ENCODE peak calls at places on chromosomes 2 and 18, in five cellular contexts. One of them, this sample, is unnamed.

GRCh38 chr2:195390686-195391085 is 266.3 kb upstream of the SLC39A10 start:
- DNase-seq in right atrium auricular region: no peak
- DNase-seq in small intestine: no peak
- DNase-seq in astrocyte of the spinal cord: no peak
- DNase-seq in cardiac muscle cell: peak
- DNase-seq in this sample: no peak

GRCh38 chr2:234425923-234426603 is 70.8 kb downstream of the ARL4C start:
- DNase-seq in astrocyte of the spinal cord: no peak
- DNase-seq in right atrium auricular region: no peak
- DNase-seq in small intestine: peak
- DNase-seq in cardiac muscle cell: no peak
- DNase-seq in this sample: no peak

GRCh38 chr2:31764169-31764568 is 183.4 kb upstream of the SRD5A2 start:
- DNase-seq in cardiac muscle cell: no peak
- DNase-seq in right atrium auricular region: no peak
- DNase-seq in astrocyte of the spinal cord: no peak
- DNase-seq in small intestine: no peak
- DNase-seq in this sample: peak

GRCh38 chr2:191804711-191805230 is 42.1 kb downstream of the CAVIN2 start:
- DNase-seq in small intestine: no peak
- DNase-seq in right atrium auricular region: no peak
- DNase-seq in astrocyte of the spinal cord: no peak
- DNase-seq in cardiac muscle cell: no peak
- DNase-seq in this sample: no peak

GRCh38 chr2:106562232-106562631 is 75.1 kb downstream of the CD8B2 start:
- DNase-seq in small intestine: no peak
- DNase-seq in right atrium auricular region: no peak
- DNase-seq in astrocyte of the spinal cord: no peak
- DNase-seq in cardiac muscle cell: no peak
- DNase-seq in this sample: no peak

GRCh38 chr2:74374509-74375205 is 5.5 kb downstream of the DCTN1 start:
- DNase-seq in cardiac muscle cell: peak
- DNase-seq in astrocyte of the spinal cord: peak
- DNase-seq in small intestine: peak
- DNase-seq in right atrium auricular region: peak
- DNase-seq in this sample: peak

GRCh38 chr2:9165625-9166024 is 41.0 kb upstream of the ASAP2 start:
- DNase-seq in right atrium auricular region: peak
- DNase-seq in small intestine: no peak
- DNase-seq in astrocyte of the spinal cord: peak
- DNase-seq in cardiac muscle cell: peak
- DNase-seq in this sample: peak

GRCh38 chr18:51193621-51194287 is 3.7 kb downstream of the MEX3C start:
- DNase-seq in astrocyte of the spinal cord: peak
- DNase-seq in cardiac muscle cell: peak
- DNase-seq in small intestine: peak
- DNase-seq in right atrium auricular region: no peak
- DNase-seq in this sample: peak

GRCh38 chr2:68632026-68632425 is 11.4 kb upstream of the PROKR1 start:
- DNase-seq in cardiac muscle cell: peak
- DNase-seq in right atrium auricular region: no peak
- DNase-seq in small intestine: no peak
- DNase-seq in astrocyte of the spinal cord: no peak
- DNase-seq in this sample: no peak

GRCh38 chr18:68837665-68838390 is 39.9 kb downstream of the CCDC102B start:
- DNase-seq in cardiac muscle cell: no peak
- DNase-seq in right atrium auricular region: no peak
- DNase-seq in astrocyte of the spinal cord: peak
- DNase-seq in small intestine: no peak
- DNase-seq in this sample: peak

GRCh38 chr18:24600076-24600654 is 139.7 kb downstream of the HRH4 start:
- DNase-seq in right atrium auricular region: no peak
- DNase-seq in small intestine: peak
- DNase-seq in astrocyte of the spinal cord: peak
- DNase-seq in cardiac muscle cell: peak
- DNase-seq in this sample: peak

GRCh38 chr2:96485751-96486643 is 19.2 kb downstream of the NEURL3 start:
- DNase-seq in cardiac muscle cell: peak
- DNase-seq in small intestine: peak
- DNase-seq in right atrium auricular region: peak
- DNase-seq in astrocyte of the spinal cord: peak
- DNase-seq in this sample: peak

GRCh38 chr18:46554406-46554805 is 102.6 kb downstream of the LOXHD1 start:
- DNase-seq in right atrium auricular region: no peak
- DNase-seq in small intestine: no peak
- DNase-seq in cardiac muscle cell: no peak
- DNase-seq in astrocyte of the spinal cord: no peak
- DNase-seq in this sample: no peak

GRCh38 chr2:149817206-149817605 is 229.6 kb upstream of the MMADHC start:
- DNase-seq in cardiac muscle cell: peak
- DNase-seq in astrocyte of the spinal cord: peak
- DNase-seq in small intestine: no peak
- DNase-seq in right atrium auricular region: no peak
- DNase-seq in this sample: no peak

GRCh38 chr2:75592028-75592427 is 31.3 kb upstream of the EVA1A start:
- DNase-seq in astrocyte of the spinal cord: no peak
- DNase-seq in cardiac muscle cell: peak
- DNase-seq in small intestine: no peak
- DNase-seq in right atrium auricular region: no peak
- DNase-seq in this sample: peak

GRCh38 chr2:170013802-170014551 is 164.0 kb upstream of the MYO3B start:
- DNase-seq in astrocyte of the spinal cord: no peak
- DNase-seq in right atrium auricular region: no peak
- DNase-seq in cardiac muscle cell: peak
- DNase-seq in small intestine: no peak
- DNase-seq in this sample: no peak

GRCh38 chr2:106124787-106125549 is 69.1 kb downstream of the UXS1 start:
- DNase-seq in astrocyte of the spinal cord: no peak
- DNase-seq in cardiac muscle cell: no peak
- DNase-seq in right atrium auricular region: no peak
- DNase-seq in small intestine: peak
- DNase-seq in this sample: no peak

GRCh38 chr2:240997141-240997855 is 1.1 kb upstream of the SNED1 start:
- DNase-seq in small intestine: no peak
- DNase-seq in cardiac muscle cell: no peak
- DNase-seq in right atrium auricular region: peak
- DNase-seq in astrocyte of the spinal cord: peak
- DNase-seq in this sample: peak
- H3K4me3 ChIP-seq in small intestine: no peak
- H3K4me3 ChIP-seq in cardiac muscle cell: no peak
- H3K4me3 ChIP-seq in right atrium auricular region: peak
- H3K4me3 ChIP-seq in astrocyte of the spinal cord: no peak
- H3K4me3 ChIP-seq in this sample: no peak

GRCh38 chr2:236163483-236164200 is 4.5 kb downstream of the GBX2 start:
- DNase-seq in small intestine: no peak
- DNase-seq in right atrium auricular region: no peak
- DNase-seq in astrocyte of the spinal cord: no peak
- DNase-seq in cardiac muscle cell: no peak
- DNase-seq in this sample: no peak
- H3K4me3 ChIP-seq in small intestine: no peak
- H3K4me3 ChIP-seq in right atrium auricular region: peak
- H3K4me3 ChIP-seq in astrocyte of the spinal cord: peak
- H3K4me3 ChIP-seq in cardiac muscle cell: peak
- H3K4me3 ChIP-seq in this sample: peak

DNA sequence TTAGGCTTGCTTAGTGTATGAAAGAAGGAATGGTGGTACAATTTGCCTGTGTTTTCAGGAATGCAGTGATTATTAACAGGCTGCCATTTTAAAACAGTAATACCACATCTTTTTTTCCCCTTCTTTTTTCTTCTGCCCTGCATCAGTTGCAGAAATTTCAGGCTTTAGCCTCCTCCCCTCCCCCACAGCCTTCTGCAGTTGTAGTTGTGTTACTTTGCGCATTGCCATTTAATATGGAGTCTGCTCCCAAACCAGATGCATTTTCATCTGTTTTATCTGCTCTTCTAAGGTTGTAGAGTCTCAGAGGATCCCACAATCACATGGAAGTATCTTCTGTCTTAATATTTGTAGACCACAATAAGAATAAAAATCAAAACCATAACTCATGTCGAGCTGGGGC is 3.8 kb downstream of the ASXL3 start:
- DNase-seq in astrocyte of the spinal cord: no peak
- DNase-seq in small intestine: no peak
- DNase-seq in right atrium auricular region: no peak
- DNase-seq in cardiac muscle cell: no peak
- DNase-seq in this sample: no peak
- H3K4me3 ChIP-seq in astrocyte of the spinal cord: no peak
- H3K4me3 ChIP-seq in small intestine: no peak
- H3K4me3 ChIP-seq in right atrium auricular region: peak
- H3K4me3 ChIP-seq in cardiac muscle cell: peak
- H3K4me3 ChIP-seq in this sample: no peak

GRCh38 chr2:10170256-10170655 is 47.7 kb downstream of the RRM2 start:
- DNase-seq in cardiac muscle cell: peak
- DNase-seq in small intestine: no peak
- DNase-seq in astrocyte of the spinal cord: peak
- DNase-seq in right atrium auricular region: no peak
- DNase-seq in this sample: peak
- H3K4me3 ChIP-seq in cardiac muscle cell: no peak
- H3K4me3 ChIP-seq in small intestine: no peak
- H3K4me3 ChIP-seq in astrocyte of the spinal cord: no peak
- H3K4me3 ChIP-seq in right atrium auricular region: no peak
- H3K4me3 ChIP-seq in this sample: no peak

DNA sequence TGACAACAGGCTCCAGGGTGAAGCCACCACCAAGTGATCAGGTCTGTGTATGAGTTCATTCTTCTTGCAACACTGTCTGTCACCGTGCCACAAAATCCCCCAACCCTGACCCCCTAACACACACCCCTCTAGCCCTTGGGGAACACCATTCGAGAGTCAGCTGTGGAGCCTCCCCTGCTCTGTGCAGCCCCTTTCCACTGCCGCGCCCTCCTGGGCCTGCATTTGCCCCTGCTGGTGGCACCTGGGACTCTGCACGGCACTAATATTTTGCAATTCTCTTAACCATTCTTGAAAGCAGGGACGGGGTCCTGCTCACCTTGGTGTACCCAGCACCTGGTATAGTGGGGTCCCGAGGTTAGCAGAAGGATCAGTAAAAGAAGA is 124.0 kb downstream of the HDAC4 start:
- DNase-seq in right atrium auricular region: no peak
- DNase-seq in cardiac muscle cell: no peak
- DNase-seq in astrocyte of the spinal cord: no peak
- DNase-seq in small intestine: no peak
- DNase-seq in this sample: no peak
- H3K4me3 ChIP-seq in right atrium auricular region: no peak
- H3K4me3 ChIP-seq in cardiac muscle cell: no peak
- H3K4me3 ChIP-seq in astrocyte of the spinal cord: no peak
- H3K4me3 ChIP-seq in small intestine: no peak
- H3K4me3 ChIP-seq in this sample: no peak

GRCh38 chr2:210496512-210496911 is 20.0 kb upstream of the LANCL1 start:
- DNase-seq in astrocyte of the spinal cord: no peak
- DNase-seq in right atrium auricular region: no peak
- DNase-seq in cardiac muscle cell: no peak
- DNase-seq in small intestine: no peak
- DNase-seq in this sample: no peak

GRCh38 chr2:210493528-210493927 is 17.0 kb upstream of the LANCL1 start:
- DNase-seq in astrocyte of the spinal cord: no peak
- DNase-seq in cardiac muscle cell: no peak
- DNase-seq in right atrium auricular region: no peak
- DNase-seq in small intestine: no peak
- DNase-seq in this sample: no peak
- H3K4me3 ChIP-seq in astrocyte of the spinal cord: no peak
- H3K4me3 ChIP-seq in cardiac muscle cell: no peak
- H3K4me3 ChIP-seq in right atrium auricular region: no peak
- H3K4me3 ChIP-seq in small intestine: no peak
- H3K4me3 ChIP-seq in this sample: no peak

GRCh38 chr2:182164686-182165085 is 179.0 kb downstream of the PPP1R1C start:
- DNase-seq in astrocyte of the spinal cord: no peak
- DNase-seq in small intestine: no peak
- DNase-seq in cardiac muscle cell: no peak
- DNase-seq in right atrium auricular region: no peak
- DNase-seq in this sample: no peak
- H3K4me3 ChIP-seq in astrocyte of the spinal cord: no peak
- H3K4me3 ChIP-seq in small intestine: no peak
- H3K4me3 ChIP-seq in cardiac muscle cell: no peak
- H3K4me3 ChIP-seq in right atrium auricular region: no peak
- H3K4me3 ChIP-seq in this sample: no peak

DNA sequence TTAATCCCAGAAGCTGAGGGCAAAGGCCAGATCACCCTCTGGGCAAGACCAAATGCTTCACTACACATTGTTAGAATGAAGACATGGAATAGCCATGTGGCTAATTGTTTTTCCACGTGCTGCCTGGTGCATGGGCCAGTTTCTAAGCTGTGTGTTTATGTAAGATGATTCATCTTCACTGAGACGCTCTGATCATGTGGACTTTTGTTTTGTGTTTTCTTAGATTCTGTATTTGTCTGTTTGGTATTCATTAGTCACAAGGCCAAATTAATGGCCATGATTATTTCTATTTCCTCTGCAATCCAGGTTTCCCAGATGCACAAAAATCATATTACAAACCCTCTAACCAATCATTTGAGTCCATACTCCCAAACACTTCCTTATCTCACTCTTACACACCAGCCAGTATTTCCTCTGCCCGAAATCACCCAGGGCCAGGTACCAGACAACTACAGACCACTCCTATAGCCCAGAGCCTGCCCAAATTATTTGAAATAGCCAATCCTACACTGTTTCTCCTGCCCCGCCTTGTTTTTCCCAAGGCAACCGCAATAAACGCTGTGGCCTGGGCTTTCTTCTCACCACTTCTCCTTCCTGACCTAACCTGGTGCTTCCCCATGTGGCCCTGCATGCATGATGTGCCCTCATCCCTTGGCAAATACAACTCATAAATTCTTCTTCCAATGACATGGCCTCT is 94.2 kb upstream of the SP3 start:
- DNase-seq in right atrium auricular region: no peak
- DNase-seq in astrocyte of the spinal cord: peak
- DNase-seq in cardiac muscle cell: peak
- DNase-seq in small intestine: no peak
- DNase-seq in this sample: peak
- H3K4me3 ChIP-seq in right atrium auricular region: no peak
- H3K4me3 ChIP-seq in astrocyte of the spinal cord: no peak
- H3K4me3 ChIP-seq in cardiac muscle cell: no peak
- H3K4me3 ChIP-seq in small intestine: no peak
- H3K4me3 ChIP-seq in this sample: no peak

DNA sequence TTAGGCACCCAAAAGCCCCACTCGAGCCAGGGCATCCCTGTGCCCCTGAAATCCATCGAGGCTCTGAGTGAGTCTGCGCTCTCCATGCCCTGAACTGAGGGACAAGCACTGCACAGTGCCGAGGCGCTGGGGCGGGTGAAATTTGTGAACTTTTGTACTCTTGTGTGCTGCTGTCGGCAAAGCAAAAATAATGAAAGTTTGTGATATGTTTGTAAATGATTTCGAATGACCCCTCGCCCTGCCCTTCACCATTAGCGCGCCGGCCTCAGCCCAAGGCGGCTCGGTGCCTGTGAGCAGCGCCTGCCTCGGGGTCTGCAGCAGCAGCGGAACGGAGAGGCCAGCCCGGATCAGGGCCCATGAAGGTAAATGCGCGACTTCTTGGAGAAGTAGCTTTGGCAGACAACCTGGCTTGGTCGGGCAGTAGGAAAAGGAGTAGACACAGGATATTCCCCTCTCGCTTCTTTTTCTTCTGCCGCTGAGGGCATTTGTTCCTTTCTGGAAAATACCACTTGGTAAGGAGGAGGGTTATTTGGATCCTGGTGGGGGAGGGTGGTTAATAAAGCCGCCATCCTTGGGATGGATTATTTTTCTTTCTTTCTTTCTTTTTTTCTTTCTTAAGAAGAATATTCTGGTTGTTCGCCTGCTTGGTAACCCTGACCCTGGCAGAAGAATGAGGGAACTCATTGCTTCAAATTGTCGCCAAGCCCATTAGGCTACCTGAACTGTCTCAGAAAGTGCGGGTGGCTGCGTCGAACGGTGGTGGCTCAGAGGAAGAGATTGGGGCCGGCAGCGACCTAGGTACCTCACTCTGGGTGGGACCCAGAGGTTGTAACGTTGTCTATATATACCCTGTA is 1.6 kb upstream of the HOXD4 start:
- DNase-seq in astrocyte of the spinal cord: no peak
- DNase-seq in right atrium auricular region: no peak
- DNase-seq in small intestine: no peak
- DNase-seq in cardiac muscle cell: no peak
- DNase-seq in this sample: no peak
- H3K4me3 ChIP-seq in astrocyte of the spinal cord: no peak
- H3K4me3 ChIP-seq in right atrium auricular region: no peak
- H3K4me3 ChIP-seq in small intestine: no peak
- H3K4me3 ChIP-seq in cardiac muscle cell: no peak
- H3K4me3 ChIP-seq in this sample: no peak

This sample was measured in foreskin fibroblast.